ENCODE peak calls at places on chromosomes 6 and 20, in eight cellular contexts. S, B, T, H, E, Q, Z and O are unnamed samples.
A peak's percentile ranks its signal among the peaks of the same experiment; 100 is the strongest.

GRCh38 chr20:11845311-11845710 is 72.4 kb upstream of the BTBD3 start:
- DNase-seq in H (no peak), Z (no peak), E (no peak), S (no peak), B (peak; percentile 50), T (no peak), Q (no peak), O (no peak)

GRCh38 chr6:157281570-157281969 is 41.7 kb downstream of the TMEM242 start:
- DNase-seq in S (peak; percentile 12), Z (peak; percentile 37), H (no peak), E (no peak), Q (no peak), T (no peak), B (peak; percentile 13), O (no peak)

GRCh38 chr20:48706710-48707339 is 121.0 kb downstream of the PREX1 start:
- DNase-seq in S (no peak), T (no peak), H (no peak), Z (no peak), Q (no peak), E (no peak), B (no peak), O (no peak)

GRCh38 chr20:20480689-20481088 is 112.8 kb downstream of the INSM1 start:
- DNase-seq in S (no peak), B (peak; percentile 60), E (no peak), H (no peak), Q (no peak), T (no peak), Z (no peak), O (no peak)

GRCh38 chr6:56955171-56956155 is 556 bp downstream of the BEND6 start:
- DNase-seq in E (no peak), Q (peak; percentile 82), S (peak; percentile 86), H (no peak), Z (peak; percentile 95), T (peak; percentile 52), B (peak; percentile 91), O (peak; percentile 84)

GRCh38 chr6:166826264-166826663 is 130.1 kb downstream of the RNASET2 start:
- DNase-seq in H (no peak), S (no peak), Z (no peak), T (no peak), Q (no peak), E (no peak), B (peak; percentile 3), O (no peak)

GRCh38 chr6:392441-393390 is 1.2 kb downstream of the IRF4 start:
- DNase-seq in B (no peak), H (no peak), Q (no peak), S (peak; percentile 70), T (peak; percentile 70), E (no peak), Z (no peak), O (no peak)

GRCh38 chr6:111011360-111012142 is 29.7 kb downstream of the RPF2 start:
- DNase-seq in T (peak; percentile 39), B (peak; percentile 45), S (peak; percentile 63), Q (peak; percentile 37), Z (peak; percentile 50), E (no peak), H (no peak), O (no peak)

GRCh38 chr6:56292505-56293181 is 45.3 kb upstream of the COL21A1 start:
- DNase-seq in E (no peak), Z (peak; percentile 34), H (no peak), Q (no peak), B (peak; percentile 71), S (peak; percentile 79), T (no peak), O (no peak)

GRCh38 chr6:113221850-113222249 is 635.3 kb upstream of the MARCKS start:
- DNase-seq in Q (no peak), T (no peak), B (no peak), E (no peak), Z (no peak), S (no peak), H (no peak), O (no peak)

GRCh38 chr20:8432435-8433148 is 300.5 kb downstream of the PLCB1 start:
- DNase-seq in B (no peak), S (no peak), H (no peak), T (no peak), Z (no peak), Q (no peak), E (no peak), O (no peak)

GRCh38 chr6:136525586-136526195 is 24.5 kb downstream of the MAP7 start:
- DNase-seq in S (peak; percentile 83), T (no peak), Q (no peak), B (peak; percentile 12), H (no peak), Z (no peak), E (no peak), O (no peak)

GRCh38 chr6:141667580-141668309 is 465.0 kb upstream of the GJE1 start:
- DNase-seq in B (peak; percentile 18), S (no peak), T (no peak), Q (no peak), E (no peak), H (no peak), Z (no peak), O (no peak)

GRCh38 chr20:50691585-50692552 is 527 bp upstream of the RIPOR3 start:
- DNase-seq in E (no peak), Z (no peak), S (peak; percentile 31), H (no peak), Q (no peak), B (peak; percentile 61), T (no peak), O (no peak)

GRCh38 chr6:49326337-49326736 is 136.7 kb downstream of the MMUT start:
- DNase-seq in Q (no peak), S (no peak), T (no peak), Z (no peak), B (peak; percentile 49), H (no peak), E (no peak), O (no peak)

GRCh38 chr6:42569102-42570028 is 5.5 kb downstream of the UBR2 start:
- DNase-seq in B (peak; percentile 99), H (no peak), Z (peak; percentile 29), Q (no peak), T (no peak), E (no peak), S (no peak), O (no peak)

GRCh38 chr20:7361321-7361720 is 578.9 kb downstream of the HAO1 start:
- DNase-seq in T (no peak), Z (no peak), H (no peak), E (no peak), S (peak; percentile 72), B (no peak), Q (no peak), O (no peak)

GRCh38 chr6:579339-579738 is 77.6 kb downstream of the HUS1B start:
- DNase-seq in H (no peak), B (peak; percentile 38), E (no peak), T (no peak), Z (no peak), S (peak; percentile 36), Q (no peak), O (no peak)

GRCh38 chr20:57919059-57919458 is 209.2 kb upstream of the PMEPA1 start:
- DNase-seq in T (no peak), B (no peak), E (no peak), S (no peak), Z (no peak), H (no peak), Q (no peak), O (no peak)